ENCODE peak calls at places on chromosomes 13 and 19, in six cellular contexts. M, Y, S, J, G and I are unnamed samples.

GRCh38 chr19:3057275-3057714 is 5.0 kb downstream of the TLE5 start:
- DNase-seq in G (peak; percentile 65), Y (no peak), M (no peak), J (no peak), S (no peak), I (no peak)

GRCh38 chr13:105502193-105502592 is 1033.3 kb downstream of the EFNB2 start:
- DNase-seq in J (no peak), S (no peak), M (no peak), G (no peak), Y (no peak), I (no peak)

GRCh38 chr13:67238277-67238859 is 8.2 kb upstream of the PCDH9 start:
- DNase-seq in M (no peak), J (no peak), S (no peak), Y (no peak), G (peak; percentile 67), I (peak; percentile 35)

GRCh38 chr19:23470873-23471555 is 75.7 kb upstream of the ZNF91 start:
- DNase-seq in Y (no peak), M (no peak), J (no peak), G (no peak), S (no peak), I (no peak)

GRCh38 chr13:38401276-38401675 is 51.6 kb downstream of the UFM1 start:
- DNase-seq in Y (no peak), G (no peak), M (no peak), S (no peak), J (no peak), I (no peak)

GRCh38 chr13:88948501-88948900 is 1277.3 kb downstream of the SLITRK5 start:
- DNase-seq in G (no peak), S (no peak), J (no peak), Y (no peak), M (no peak), I (no peak)

GRCh38 chr13:41694902-41695301 is 237.6 kb downstream of the RGCC start:
- DNase-seq in S (no peak), Y (no peak), M (no peak), G (peak; percentile 97), J (peak; percentile 92), I (no peak)

GRCh38 chr13:111904166-111904565 is 162.8 kb upstream of the SOX1 start:
- DNase-seq in J (no peak), G (no peak), S (no peak), Y (no peak), M (no peak), I (no peak)

GRCh38 chr19:46660008-46660517 is 919 bp downstream of the DACT3 start:
- DNase-seq in M (no peak), J (no peak), G (peak; percentile 25), Y (peak; percentile 5), S (no peak), I (no peak)

GRCh38 chr19:1131718-1132552 is 28.1 kb downstream of the GPX4 start:
- DNase-seq in G (peak; percentile 89), Y (peak; percentile 82), M (peak; percentile 78), S (peak; percentile 73), J (peak; percentile 63), I (peak; percentile 94)

GRCh38 chr19:16205205-16206045 is 7.7 kb downstream of the AP1M1 start:
- DNase-seq in G (no peak), S (no peak), M (no peak), J (no peak), Y (no peak), I (no peak)

GRCh38 chr19:49890349-49891311 is 6.1 kb downstream of the IL4I1 start:
- DNase-seq in J (no peak), G (no peak), S (peak; percentile 47), Y (peak; percentile 54), M (peak; percentile 53), I (peak; percentile 72)

GRCh38 chr13:59120297-59120843 is 1043.4 kb downstream of the DIAPH3 start:
- DNase-seq in M (no peak), G (peak; percentile 33), J (no peak), S (no peak), Y (no peak), I (no peak)

GRCh38 chr19:56393119-56394012 is at the start of gene ZNF582:
- DNase-seq in Y (peak; percentile 85), G (peak; percentile 96), S (peak; percentile 80), J (peak; percentile 86), M (peak; percentile 85), I (peak; percentile 91)

GRCh38 chr13:39856714-39857113 is 201.3 kb downstream of the COG6 start:
- DNase-seq in Y (no peak), G (no peak), M (no peak), S (no peak), J (no peak), I (no peak)

GRCh38 chr13:112060431-112060830 is 6.5 kb upstream of the SOX1 start:
- DNase-seq in G (no peak), M (no peak), S (no peak), Y (no peak), J (no peak), I (no peak)

GRCh38 chr13:30027569-30028455 is 177.4 kb upstream of the UBL3 start:
- DNase-seq in G (no peak), J (no peak), M (no peak), S (no peak), Y (no peak), I (no peak)

GRCh38 chr13:80074811-80075210 is 266.1 kb downstream of the SPRY2 start:
- DNase-seq in J (no peak), G (no peak), M (no peak), S (no peak), Y (no peak), I (no peak)

GRCh38 chr13:52067237-52067636 is 42.7 kb downstream of the UTP14C start:
- DNase-seq in J (no peak), G (no peak), Y (no peak), M (no peak), S (no peak), I (no peak)

GRCh38 chr19:38049105-38049649 is 142.2 kb downstream of the SIPA1L3 start:
- DNase-seq in M (peak; percentile 24), Y (peak; percentile 10), G (no peak), J (no peak), S (peak; percentile 17), I (peak; percentile 75)

GRCh38 chr19:10868872-10869547 is 2.3 kb upstream of the CARM1 start:
- DNase-seq in M (no peak), Y (no peak), G (no peak), J (no peak), S (no peak), I (no peak)

GRCh38 chr19:5679289-5680082 is 830 bp downstream of the MICOS13 start:
- DNase-seq in G (no peak), M (no peak), Y (no peak), S (no peak), J (no peak), I (no peak)

GRCh38 chr19:32453736-32454135 is 48.2 kb downstream of the DPY19L3 start:
- DNase-seq in J (no peak), S (no peak), G (no peak), Y (no peak), M (no peak), I (no peak)

GRCh38 chr19:18731562-18732008 is 48.1 kb downstream of the CRTC1 start:
- DNase-seq in Y (no peak), J (no peak), M (no peak), G (no peak), S (no peak), I (no peak)

GRCh38 chr13:42041017-42041683 is 7.3 kb upstream of the DGKH start:
- DNase-seq in J (no peak), Y (peak; percentile 11), M (peak; percentile 31), G (peak; percentile 54), S (no peak), I (peak; percentile 32)

GRCh38 chr19:32652893-32653625 is 21.9 kb downstream of the ANKRD27 start:
- DNase-seq in Y (no peak), J (no peak), G (peak; percentile 66), S (no peak), M (no peak), I (no peak)

GRCh38 chr13:62085832-62086231 is 670.2 kb upstream of the PCDH20 start:
- DNase-seq in J (no peak), Y (no peak), G (no peak), S (no peak), M (no peak), I (no peak)

GRCh38 chr13:45336025-45336800 is 4.8 kb downstream of the TPT1 start:
- DNase-seq in Y (no peak), M (no peak), J (no peak), G (peak; percentile 32), S (no peak), I (no peak)

GRCh38 chr19:7224205-7224833 is 69.9 kb downstream of the INSR start:
- DNase-seq in Y (no peak), S (no peak), M (no peak), G (peak; percentile 77), J (no peak), I (no peak)

GRCh38 chr13:73334459-73334858 is 275.7 kb downstream of the KLF5 start:
- DNase-seq in M (no peak), Y (no peak), G (no peak), J (no peak), S (no peak), I (no peak)

GRCh38 chr19:6499052-6499790 is 2.9 kb downstream of the TUBB4A start:
- DNase-seq in S (no peak), J (no peak), G (no peak), M (no peak), Y (no peak), I (no peak)

GRCh38 chr13:98710521-98710920 is 42.0 kb downstream of the SLC15A1 start:
- DNase-seq in M (no peak), S (no peak), Y (no peak), J (no peak), G (no peak), I (no peak)

GRCh38 chr13:111156421-111156820 is 41.3 kb downstream of the ARHGEF7 start:
- DNase-seq in J (no peak), G (peak; percentile 23), M (no peak), Y (no peak), S (no peak), I (no peak)

GRCh38 chr19:38644719-38645118 is 2.7 kb upstream of the ACTN4 start:
- DNase-seq in J (no peak), S (no peak), Y (no peak), G (no peak), M (no peak), I (no peak)

GRCh38 chr19:16825312-16826168 is 3.7 kb upstream of the SIN3B start:
- DNase-seq in J (peak; percentile 65), G (peak; percentile 79), Y (no peak), S (no peak), M (no peak), I (no peak)

GRCh38 chr19:42403586-42403985 is 13.5 kb upstream of the CNFN start:
- DNase-seq in S (no peak), M (no peak), G (no peak), Y (no peak), J (no peak), I (no peak)